ENCODE peak calls at places on chromosomes 6 and 20, in six cellular contexts. Y is AG04450, U is GM20000, Q is PC-3, T is WTC11, L is vagina. Z is an unnamed sample.

GRCh38 chr6:80338201-80338836 is 231.8 kb downstream of the BCKDHB start:
- DNase-seq in Y (peak), U (peak), Q (peak), T (peak), L (no peak), Z (peak)

GRCh38 chr6:26044140-26045045 is 42.8 kb upstream of the HFE start:
- DNase-seq in Y (no peak), U (no peak), Q (no peak), T (no peak), L (no peak), Z (no peak)

GRCh38 chr6:42404494-42404893 is 47.2 kb downstream of the TRERF1 start:
- DNase-seq in Y (no peak), U (no peak), Q (peak), T (no peak), L (no peak), Z (no peak)

GRCh38 chr6:166657531-166657930 is 30.5 kb upstream of the RPS6KA2 start:
- DNase-seq in Y (no peak), U (no peak), Q (no peak), T (no peak), L (no peak), Z (no peak)

GRCh38 chr6:122184260-122184934 is 215.1 kb upstream of the HSF2 start:
- DNase-seq in Y (peak), U (no peak), Q (peak), T (no peak), L (no peak), Z (no peak)

GRCh38 chr20:48797850-48798747 is 29.7 kb downstream of the PREX1 start:
- DNase-seq in Y (no peak), U (no peak), Q (no peak), T (no peak), L (no peak), Z (no peak)

GRCh38 chr6:47741807-47742206 is 40.0 kb upstream of the OPN5 start:
- DNase-seq in Y (no peak), U (peak), Q (peak), T (no peak), L (no peak), Z (no peak)

GRCh38 chr6:16243055-16243454 is 4.7 kb downstream of the GMPR start:
- DNase-seq in Y (peak), U (no peak), Q (peak), T (no peak), L (no peak), Z (no peak)

GRCh38 chr6:141152951-141153350 is 979.8 kb upstream of the GJE1 start:
- DNase-seq in Y (no peak), U (no peak), Q (peak), T (no peak), L (no peak), Z (no peak)

GRCh38 chr6:95248501-95248900 is 328.8 kb upstream of the MANEA start:
- DNase-seq in Y (no peak), U (no peak), Q (no peak), T (no peak), L (no peak), Z (peak)

GRCh38 chr6:97288188-97288587 is 5.2 kb upstream of the MMS22L start:
- DNase-seq in Y (no peak), U (no peak), Q (no peak), T (no peak), L (no peak), Z (no peak)

GRCh38 chr20:36162272-36162966 is 7.9 kb downstream of the EPB41L1 start:
- DNase-seq in Y (no peak), U (no peak), Q (no peak), T (no peak), L (no peak), Z (no peak)

GRCh38 chr6:108752733-108753392 is 95.4 kb upstream of the ARMC2 start:
- DNase-seq in Y (no peak), U (no peak), Q (peak), T (no peak), L (peak), Z (peak)

GRCh38 chr6:99446076-99446475 is 21.0 kb upstream of the PNISR start:
- DNase-seq in Y (no peak), U (no peak), Q (no peak), T (no peak), L (no peak), Z (no peak)

GRCh38 chr6:1014431-1014807 is 297.5 kb upstream of the FOXQ1 start:
- DNase-seq in Y (no peak), U (no peak), Q (no peak), T (no peak), L (no peak), Z (no peak)

GRCh38 chr20:60365063-60365640 is 406.9 kb downstream of the CDH26 start:
- DNase-seq in Y (no peak), U (no peak), Q (no peak), T (peak), L (no peak), Z (no peak)

GRCh38 chr6:128118401-128118800 is 217.5 kb upstream of the THEMIS start:
- DNase-seq in Y (no peak), U (no peak), Q (no peak), T (no peak), L (no peak), Z (no peak)

GRCh38 chr6:35294308-35294945 is 3.2 kb upstream of the DEF6 start:
- DNase-seq in Y (no peak), U (peak), Q (peak), T (peak), L (no peak), Z (no peak)

GRCh38 chr6:3731700-3732099 is 19.8 kb downstream of the PXDC1 start:
- DNase-seq in Y (no peak), U (no peak), Q (peak), T (no peak), L (no peak), Z (no peak)

GRCh38 chr6:28152531-28152930 is 10.8 kb downstream of the ZKSCAN8 start:
- DNase-seq in Y (no peak), U (no peak), Q (no peak), T (no peak), L (no peak), Z (no peak)

GRCh38 chr6:110699780-110700179 is 115.5 kb downstream of the CDK19 start:
- DNase-seq in Y (no peak), U (no peak), Q (no peak), T (no peak), L (no peak), Z (no peak)

GRCh38 chr20:54793270-54793992 is 318.0 kb downstream of the DOK5 start:
- DNase-seq in Y (no peak), U (no peak), Q (no peak), T (no peak), L (no peak), Z (no peak)

GRCh38 chr6:154070657-154071056 is 31.6 kb downstream of the OPRM1 start:
- DNase-seq in Y (no peak), U (no peak), Q (peak), T (no peak), L (no peak), Z (no peak)

GRCh38 chr6:119148102-119148824 is 69.8 kb upstream of the FAM184A start:
- DNase-seq in Y (peak), U (peak), Q (peak), T (no peak), L (no peak), Z (peak)

GRCh38 chr6:139468178-139468577 is 93.7 kb upstream of the CITED2 start:
- DNase-seq in Y (no peak), U (no peak), Q (no peak), T (no peak), L (no peak), Z (no peak)

GRCh38 chr6:39339557-39340555 is 17.4 kb upstream of the KCNK16 start:
- DNase-seq in Y (no peak), U (no peak), Q (no peak), T (no peak), L (no peak), Z (no peak)

GRCh38 chr6:116949964-116950363 is 72.9 kb downstream of the RFX6 start:
- DNase-seq in Y (no peak), U (no peak), Q (no peak), T (no peak), L (no peak), Z (no peak)

GRCh38 chr6:158772851-158773371 is 46.3 kb downstream of the EZR start:
- DNase-seq in Y (no peak), U (no peak), Q (no peak), T (no peak), L (no peak), Z (no peak)

GRCh38 chr20:56527521-56527920 is 3.0 kb downstream of the FAM209A start:
- DNase-seq in Y (no peak), U (no peak), Q (no peak), T (no peak), L (no peak), Z (no peak)

GRCh38 chr6:151276112-151276745 is 36.5 kb downstream of the AKAP12 start:
- DNase-seq in Y (no peak), U (no peak), Q (no peak), T (no peak), L (no peak), Z (no peak)

GRCh38 chr6:39314273-39314790 is at the start of gene KCNK17:
- DNase-seq in Y (no peak), U (no peak), Q (no peak), T (no peak), L (no peak), Z (no peak)

GRCh38 chr20:53739799-53740785 is 146.5 kb upstream of the ZNF217 start:
- DNase-seq in Y (no peak), U (no peak), Q (peak), T (no peak), L (no peak), Z (peak)

GRCh38 chr6:128361378-128361777 is 159.0 kb downstream of the PTPRK start:
- DNase-seq in Y (no peak), U (no peak), Q (no peak), T (no peak), L (no peak), Z (no peak)

Z was measured in DMS 273 treated with DMSO at 0.1 percent for 48 hours.